ENCODE peak calls at places on chromosome 15, in seven cellular contexts. J is uterus, B is neural progenitor cell, E is epithelial cell of esophagus, N is mucosa of descending colon, S is adrenal gland, I is IMR-90. R is an unnamed sample.

GRCh38 chr15:66294157-66294931 is 976 bp downstream of the DIS3L start:
- DNase-seq in J (no peak), B (peak; percentile 16), E (peak; percentile 42), N (no peak), S (peak; percentile 15), I (peak; percentile 66), R (peak; percentile 54)

GRCh38 chr15:62306851-62307504 is 141.9 kb upstream of the C2CD4B start:
- DNase-seq in J (peak; percentile 46), B (peak; percentile 91), E (peak; percentile 71), N (no peak), S (peak; percentile 71), I (peak; percentile 67), R (peak; percentile 75)

GRCh38 chr15:68417897-68418296 is 14.1 kb downstream of the ITGA11 start:
- DNase-seq in J (peak; percentile 17), B (no peak), E (no peak), N (no peak), S (no peak), I (peak; percentile 50), R (no peak)

GRCh38 chr15:67106764-67107013 is 41.3 kb downstream of the SMAD3 start:
- DNase-seq in J (no peak), B (no peak), E (no peak), N (no peak), S (no peak), I (no peak), R (no peak)

GRCh38 chr15:56428821-56429458 is 36.0 kb downstream of the MNS1 start:
- DNase-seq in J (no peak), B (peak; percentile 11), E (peak; percentile 58), N (no peak), S (no peak), I (peak; percentile 39), R (peak; percentile 42)

GRCh38 chr15:98711810-98712209 is 63.5 kb downstream of the IGF1R start:
- DNase-seq in J (no peak), B (no peak), E (no peak), N (no peak), S (no peak), I (no peak), R (no peak)

GRCh38 chr15:78056714-78057269 is 20.7 kb downstream of the TBC1D2B start:
- DNase-seq in J (no peak), B (no peak), E (peak; percentile 54), N (peak; percentile 67), S (peak; percentile 36), I (peak; percentile 45), R (no peak)

GRCh38 chr15:56732135-56732880 is 1.0 kb downstream of the ZNF280D start:
- DNase-seq in J (no peak), B (no peak), E (peak; percentile 24), N (no peak), S (peak; percentile 14), I (peak; percentile 61), R (peak; percentile 80)

GRCh38 chr15:68418611-68419161 is 13.3 kb downstream of the ITGA11 start:
- DNase-seq in J (peak; percentile 81), B (no peak), E (no peak), N (peak; percentile 72), S (peak; percentile 21), I (peak; percentile 88), R (peak; percentile 72)

GRCh38 chr15:92525758-92526245 is 129.8 kb downstream of the FAM174B start:
- DNase-seq in J (no peak), B (no peak), E (no peak), N (no peak), S (no peak), I (no peak), R (no peak)

GRCh38 chr15:92797168-92798052 is 102.7 kb upstream of the CHD2 start:
- DNase-seq in J (peak; percentile 53), B (peak; percentile 89), E (peak; percentile 84), N (no peak), S (peak; percentile 61), I (peak; percentile 81), R (peak; percentile 83)

GRCh38 chr15:48974865-48975264 is 11.1 kb upstream of the SHC4 start:
- DNase-seq in J (no peak), B (peak; percentile 64), E (no peak), N (no peak), S (no peak), I (no peak), R (no peak)

GRCh38 chr15:96053039-96054021 is 277.2 kb upstream of the NR2F2 start:
- DNase-seq in J (peak; percentile 40), B (peak; percentile 67), E (peak; percentile 52), N (peak; percentile 43), S (peak; percentile 9), I (no peak), R (peak; percentile 34)

GRCh38 chr15:68289057-68289456 is 11.5 kb downstream of the FEM1B start:
- DNase-seq in J (no peak), B (no peak), E (no peak), N (no peak), S (no peak), I (no peak), R (no peak)

GRCh38 chr15:65791335-65792129 is 561 bp downstream of the DENND4A start:
- DNase-seq in J (peak; percentile 79), B (peak; percentile 81), E (no peak), N (peak; percentile 80), S (peak; percentile 90), I (no peak), R (peak; percentile 47)

GRCh38 chr15:26744894-26745293 is 28.0 kb downstream of the GABRB3 start:
- DNase-seq in J (no peak), B (no peak), E (no peak), N (no peak), S (no peak), I (no peak), R (no peak)

GRCh38 chr15:89163271-89164055 is 57.9 kb downstream of the RLBP1 start:
- DNase-seq in J (no peak), B (peak; percentile 40), E (no peak), N (no peak), S (no peak), I (no peak), R (no peak)

GRCh38 chr15:31212956-31213694 is 111.6 kb upstream of the TRPM1 start:
- DNase-seq in J (no peak), B (no peak), E (no peak), N (no peak), S (no peak), I (no peak), R (no peak)

GRCh38 chr15:80159811-80160569 is 7.2 kb downstream of the FAH start:
- DNase-seq in J (no peak), B (no peak), E (no peak), N (no peak), S (peak; percentile 91), I (peak; percentile 46), R (no peak)

GRCh38 chr15:79769081-79769481 is 127.7 kb downstream of the MTHFS start:
- DNase-seq in J (no peak), B (no peak), E (peak; percentile 21), N (no peak), S (peak; percentile 52), I (no peak), R (no peak)

GRCh38 chr15:65209701-65210643 is 1.3 kb downstream of the CILP start:
- DNase-seq in J (no peak), B (peak; percentile 4), E (no peak), N (no peak), S (no peak), I (no peak), R (no peak)

GRCh38 chr15:79037848-79038247 is 52.7 kb downstream of the RASGRF1 start:
- DNase-seq in J (no peak), B (no peak), E (peak; percentile 48), N (no peak), S (no peak), I (no peak), R (no peak)

DNA sequence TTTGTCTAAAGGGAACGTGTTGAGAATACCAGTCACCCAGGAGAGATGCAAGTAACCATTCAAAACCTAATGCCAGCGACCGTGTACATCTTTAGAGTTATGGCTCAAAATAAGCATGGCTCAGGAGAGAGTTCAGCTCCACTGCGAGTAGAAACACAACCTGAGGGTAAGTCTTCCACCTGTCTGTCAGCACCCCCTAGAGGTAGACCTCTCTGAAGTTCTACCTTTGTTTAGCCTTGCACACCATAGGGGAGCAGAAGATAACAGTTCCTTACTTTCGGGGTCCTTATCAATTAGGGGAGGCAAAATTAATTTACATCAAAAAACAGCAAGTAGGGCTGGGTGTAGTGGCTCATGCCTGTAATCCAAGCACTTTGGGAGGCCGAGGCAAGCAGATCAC is 124.4 kb downstream of the HCN4 start:
- DNase-seq in J (no peak), B (peak; percentile 58), E (peak; percentile 55), N (no peak), S (no peak), I (no peak), R (no peak)
- TF ChIP-seq CTCF in J (no peak), B (peak; percentile 57), E (peak; percentile 53), N (no peak), S (no peak), I (no peak), R (peak; percentile 31)

DNA sequence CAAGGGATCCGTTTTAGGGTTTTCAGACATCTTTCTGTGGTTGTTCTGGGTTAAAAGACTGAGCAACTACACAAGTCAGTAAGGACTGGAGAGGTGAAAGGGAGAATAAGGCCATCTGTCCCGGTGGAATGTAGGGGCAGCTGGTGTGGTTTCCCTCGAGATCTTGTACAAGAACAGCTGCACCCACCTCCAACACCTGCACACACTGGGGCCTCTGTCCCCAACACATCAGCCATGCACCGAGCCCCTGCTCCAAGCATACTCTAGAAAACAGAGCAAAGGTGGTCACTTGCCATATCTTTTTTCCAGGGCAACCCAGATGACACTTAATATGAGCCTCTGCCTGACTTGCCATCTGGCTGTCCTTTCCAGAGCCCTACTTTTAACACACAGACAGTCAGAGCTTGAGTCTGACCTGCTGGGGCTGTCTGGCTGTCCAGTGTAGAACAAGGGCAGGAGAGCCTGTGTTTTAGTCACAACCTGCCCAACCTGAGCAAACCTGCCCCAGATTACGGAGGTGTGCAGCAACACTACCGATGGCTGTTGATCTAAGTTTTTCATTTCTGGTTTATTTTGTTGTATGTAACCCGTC is 12.2 kb downstream of the MAN2A2 start:
- DNase-seq in J (no peak), B (no peak), E (no peak), N (no peak), S (no peak), I (no peak), R (no peak)
- H3K4me3 ChIP-seq in J (no peak overlapping the region), B (no peak overlapping the region), E (no peak overlapping the region), N (no peak overlapping the region), S (no peak overlapping the region), I (no peak overlapping the region), R (no peak overlapping the region)

GRCh38 chr15:70853270-70853854 is 595 bp downstream of the LARP6 start:
- DNase-seq in J (peak; percentile 47), B (peak; percentile 66), E (peak; percentile 65), N (no peak), S (peak; percentile 36), I (peak; percentile 87), R (peak; percentile 75)

GRCh38 chr15:70854669-70854976 is 666 bp upstream of the LARP6 start:
- DNase-seq in J (peak; percentile 42), B (no peak), E (peak; percentile 51), N (no peak), S (no peak), I (peak; percentile 62), R (no peak)

GRCh38 chr15:70852501-70853269 is 1.3 kb downstream of the LARP6 start:
- DNase-seq in J (no peak), B (no peak), E (peak; percentile 87), N (no peak), S (no peak), I (peak; percentile 88), R (peak; percentile 43)

GRCh38 chr15:70853855-70854668 is at the start of gene LARP6:
- DNase-seq in J (peak; percentile 60), B (peak; percentile 89), E (no peak), N (no peak), S (peak; percentile 32), I (peak; percentile 36), R (peak; percentile 76)

GRCh38 chr15:70851889-70852288 is 2.1 kb downstream of the LARP6 start:
- DNase-seq in J (no peak), B (no peak), E (no peak), N (no peak), S (no peak), I (no peak), R (no peak)
- TF ChIP-seq CTCF in J (no peak), B (no peak), E (no peak), N (no peak), S (no peak), I (no peak), R (no peak)

GRCh38 chr15:42919308-42919707 is 1.3 kb downstream of the TTBK2 start:
- DNase-seq in J (no peak), B (no peak), E (peak; percentile 13), N (no peak), S (no peak), I (peak; percentile 6), R (no peak)
- H3K4me3 ChIP-seq in J (peak overlapping the region; percentile 97), B (peak overlapping the region; percentile 93), E (peak overlapping the region; percentile 86), N (no peak overlapping the region), S (no peak overlapping the region), I (peak overlapping the region; percentile 97), R (peak overlapping the region; percentile 76)

R was measured in astrocyte of the spinal cord.